ENCODE peak calls at places on chromosomes 4 and X, in four cellular contexts. One of them, this sample, is unnamed.
A peak's percentile ranks its signal among the peaks of the same experiment; 100 is the strongest.

GRCh38 chr4:3711183-3712111 is 54.7 kb upstream of the ADRA2C start:
- DNase-seq in GM03348: no peak
- DNase-seq in islet precursor cell: no peak
- DNase-seq in CD8-positive, alpha-beta memory T cell: peak; percentile 38
- DNase-seq in this sample: no peak

GRCh38 chrX:100748133-100748532 is 16.2 kb upstream of the SYTL4 start:
- DNase-seq in GM03348: no peak
- DNase-seq in islet precursor cell: peak; percentile 56
- DNase-seq in CD8-positive, alpha-beta memory T cell: no peak
- DNase-seq in this sample: no peak

GRCh38 chrX:11151799-11152591 is 40.9 kb downstream of the HCCS start:
- DNase-seq in GM03348: no peak
- DNase-seq in islet precursor cell: no peak
- DNase-seq in CD8-positive, alpha-beta memory T cell: no peak
- DNase-seq in this sample: no peak

GRCh38 chr4:173405840-173406606 is 7.1 kb upstream of the SCRG1 start:
- DNase-seq in GM03348: no peak
- DNase-seq in islet precursor cell: no peak
- DNase-seq in CD8-positive, alpha-beta memory T cell: no peak
- DNase-seq in this sample: no peak

GRCh38 chrX:140733766-140734342 is 24.3 kb downstream of the LINC00632 start:
- DNase-seq in GM03348: peak; percentile 48
- DNase-seq in islet precursor cell: no peak
- DNase-seq in CD8-positive, alpha-beta memory T cell: no peak
- DNase-seq in this sample: peak; percentile 30

GRCh38 chr4:174423257-174423944 is 98.9 kb downstream of the HPGD start:
- DNase-seq in GM03348: peak; percentile 36
- DNase-seq in islet precursor cell: peak; percentile 63
- DNase-seq in CD8-positive, alpha-beta memory T cell: no peak
- DNase-seq in this sample: peak; percentile 32

GRCh38 chr4:102675142-102675541 is 85.6 kb downstream of the MANBA start:
- DNase-seq in GM03348: peak; percentile 19
- DNase-seq in islet precursor cell: peak; percentile 59
- DNase-seq in CD8-positive, alpha-beta memory T cell: no peak
- DNase-seq in this sample: peak; percentile 10

GRCh38 chr4:118927976-118928375 is 39.3 kb downstream of the SYNPO2 start:
- DNase-seq in GM03348: no peak
- DNase-seq in islet precursor cell: no peak
- DNase-seq in CD8-positive, alpha-beta memory T cell: no peak
- DNase-seq in this sample: no peak

GRCh38 chrX:136369377-136369776 is 68.6 kb downstream of the ADGRG4 start:
- DNase-seq in GM03348: no peak
- DNase-seq in islet precursor cell: no peak
- DNase-seq in CD8-positive, alpha-beta memory T cell: no peak
- DNase-seq in this sample: no peak

GRCh38 chr4:184851200-184851541 is 25.4 kb upstream of the ACSL1 start:
- DNase-seq in GM03348: no peak
- DNase-seq in islet precursor cell: no peak
- DNase-seq in CD8-positive, alpha-beta memory T cell: no peak
- DNase-seq in this sample: no peak

GRCh38 chr4:160318567-160319220 is 1215.8 kb downstream of the RAPGEF2 start:
- DNase-seq in GM03348: no peak
- DNase-seq in islet precursor cell: no peak
- DNase-seq in CD8-positive, alpha-beta memory T cell: no peak
- DNase-seq in this sample: no peak

GRCh38 chr4:98778206-98778605 is 119.8 kb upstream of the TSPAN5 start:
- DNase-seq in GM03348: peak; percentile 50
- DNase-seq in islet precursor cell: no peak
- DNase-seq in CD8-positive, alpha-beta memory T cell: no peak
- DNase-seq in this sample: no peak

GRCh38 chrX:5775985-5776384 is 452.7 kb downstream of the NLGN4X start:
- DNase-seq in GM03348: no peak
- DNase-seq in islet precursor cell: no peak
- DNase-seq in CD8-positive, alpha-beta memory T cell: no peak
- DNase-seq in this sample: no peak

GRCh38 chr4:181536196-181536746 is 706.9 kb upstream of the TENM3 start:
- DNase-seq in GM03348: no peak
- DNase-seq in islet precursor cell: no peak
- DNase-seq in CD8-positive, alpha-beta memory T cell: no peak
- DNase-seq in this sample: no peak

GRCh38 chr4:33171873-33172550 is 2451.8 kb downstream of the PCDH7 start:
- DNase-seq in GM03348: no peak
- DNase-seq in islet precursor cell: no peak
- DNase-seq in CD8-positive, alpha-beta memory T cell: no peak
- DNase-seq in this sample: no peak

GRCh38 chrX:152958524-152959465 is 35.1 kb downstream of the PNMA5 start:
- DNase-seq in GM03348: peak; percentile 93
- DNase-seq in islet precursor cell: peak; percentile 90
- DNase-seq in CD8-positive, alpha-beta memory T cell: peak; percentile 93
- DNase-seq in this sample: peak; percentile 73